ENCODE peak calls at places on chromosomes 13 and 19, in nine cellular contexts. One of them, this sample, is unnamed. For H3K9me3, the result is how much of the 10 kb centered on the place peaks cover.

GRCh38 chr13:50979187-50979586 is 69.6 kb downstream of the RNASEH2B start:
- DNase-seq in heart right ventricle: no peak
- DNase-seq in body of pancreas: no peak
- DNase-seq in OCI-LY7: no peak
- DNase-seq in esophagus squamous epithelium: no peak
- DNase-seq in pancreas: no peak
- DNase-seq in CD8-positive, alpha-beta memory T cell: no peak
- DNase-seq in AG04450: no peak
- DNase-seq in naive thymus-derived CD4-positive, alpha-beta T cell: no peak
- DNase-seq in this sample: no peak

GRCh38 chr19:23318143-23318542 is 67.9 kb upstream of the ZNF724 start:
- DNase-seq in OCI-LY7: no peak
- DNase-seq in naive thymus-derived CD4-positive, alpha-beta T cell: no peak
- DNase-seq in AG04450: no peak
- DNase-seq in esophagus squamous epithelium: no peak
- DNase-seq in heart right ventricle: no peak
- DNase-seq in CD8-positive, alpha-beta memory T cell: no peak
- DNase-seq in pancreas: no peak
- DNase-seq in body of pancreas: no peak
- DNase-seq in this sample: no peak

GRCh38 chr13:21060063-21060826 is 1.1 kb downstream of the LATS2 start:
- DNase-seq in OCI-LY7: no peak
- DNase-seq in AG04450: no peak
- DNase-seq in body of pancreas: peak
- DNase-seq in CD8-positive, alpha-beta memory T cell: no peak
- DNase-seq in esophagus squamous epithelium: no peak
- DNase-seq in naive thymus-derived CD4-positive, alpha-beta T cell: peak
- DNase-seq in heart right ventricle: peak
- DNase-seq in pancreas: peak
- DNase-seq in this sample: peak

GRCh38 chr19:1014161-1015060 is 6.5 kb downstream of the TMEM259 start:
- DNase-seq in naive thymus-derived CD4-positive, alpha-beta T cell: no peak
- DNase-seq in OCI-LY7: no peak
- DNase-seq in CD8-positive, alpha-beta memory T cell: no peak
- DNase-seq in AG04450: no peak
- DNase-seq in body of pancreas: no peak
- DNase-seq in heart right ventricle: no peak
- DNase-seq in esophagus squamous epithelium: no peak
- DNase-seq in pancreas: no peak
- DNase-seq in this sample: peak

GRCh38 chr13:100484708-100485107 is 103.9 kb downstream of the GGACT start:
- DNase-seq in body of pancreas: no peak
- DNase-seq in esophagus squamous epithelium: no peak
- DNase-seq in AG04450: no peak
- DNase-seq in naive thymus-derived CD4-positive, alpha-beta T cell: no peak
- DNase-seq in OCI-LY7: no peak
- DNase-seq in heart right ventricle: no peak
- DNase-seq in CD8-positive, alpha-beta memory T cell: no peak
- DNase-seq in pancreas: no peak
- DNase-seq in this sample: no peak

GRCh38 chr13:43805681-43806128 is 18.9 kb upstream of the ENOX1 start:
- DNase-seq in body of pancreas: no peak
- DNase-seq in esophagus squamous epithelium: no peak
- DNase-seq in pancreas: no peak
- DNase-seq in naive thymus-derived CD4-positive, alpha-beta T cell: no peak
- DNase-seq in OCI-LY7: no peak
- DNase-seq in AG04450: no peak
- DNase-seq in heart right ventricle: no peak
- DNase-seq in CD8-positive, alpha-beta memory T cell: no peak
- DNase-seq in this sample: no peak

GRCh38 chr19:2680808-2681207 is 21.7 kb downstream of the GNG7 start:
- DNase-seq in OCI-LY7: peak
- DNase-seq in esophagus squamous epithelium: no peak
- DNase-seq in pancreas: no peak
- DNase-seq in heart right ventricle: no peak
- DNase-seq in body of pancreas: no peak
- DNase-seq in AG04450: no peak
- DNase-seq in CD8-positive, alpha-beta memory T cell: no peak
- DNase-seq in naive thymus-derived CD4-positive, alpha-beta T cell: no peak
- DNase-seq in this sample: no peak

GRCh38 chr13:110168999-110169933 is 137.7 kb downstream of the COL4A1 start:
- DNase-seq in AG04450: no peak
- DNase-seq in body of pancreas: no peak
- DNase-seq in naive thymus-derived CD4-positive, alpha-beta T cell: no peak
- DNase-seq in esophagus squamous epithelium: no peak
- DNase-seq in CD8-positive, alpha-beta memory T cell: no peak
- DNase-seq in heart right ventricle: no peak
- DNase-seq in OCI-LY7: no peak
- DNase-seq in pancreas: no peak
- DNase-seq in this sample: no peak

GRCh38 chr13:87324558-87324957 is 346.6 kb upstream of the SLITRK5 start:
- DNase-seq in naive thymus-derived CD4-positive, alpha-beta T cell: no peak
- DNase-seq in OCI-LY7: no peak
- DNase-seq in heart right ventricle: no peak
- DNase-seq in AG04450: no peak
- DNase-seq in pancreas: no peak
- DNase-seq in body of pancreas: no peak
- DNase-seq in CD8-positive, alpha-beta memory T cell: no peak
- DNase-seq in esophagus squamous epithelium: no peak
- DNase-seq in this sample: no peak

GRCh38 chr13:98749501-98749900 is 3.0 kb downstream of the SLC15A1 start:
- DNase-seq in OCI-LY7: no peak
- DNase-seq in AG04450: no peak
- DNase-seq in pancreas: no peak
- DNase-seq in esophagus squamous epithelium: no peak
- DNase-seq in CD8-positive, alpha-beta memory T cell: no peak
- DNase-seq in body of pancreas: no peak
- DNase-seq in naive thymus-derived CD4-positive, alpha-beta T cell: no peak
- DNase-seq in heart right ventricle: no peak
- DNase-seq in this sample: no peak

GRCh38 chr13:104641309-104641708 is 1575.1 kb upstream of the SLC10A2 start:
- DNase-seq in AG04450: no peak
- DNase-seq in OCI-LY7: no peak
- DNase-seq in CD8-positive, alpha-beta memory T cell: no peak
- DNase-seq in body of pancreas: no peak
- DNase-seq in heart right ventricle: no peak
- DNase-seq in esophagus squamous epithelium: no peak
- DNase-seq in pancreas: no peak
- DNase-seq in naive thymus-derived CD4-positive, alpha-beta T cell: no peak
- DNase-seq in this sample: no peak

GRCh38 chr19:46825731-46826055 is 25.0 kb downstream of the AP2S1 start:
- DNase-seq in CD8-positive, alpha-beta memory T cell: no peak
- DNase-seq in AG04450: no peak
- DNase-seq in pancreas: no peak
- DNase-seq in naive thymus-derived CD4-positive, alpha-beta T cell: no peak
- DNase-seq in body of pancreas: no peak
- DNase-seq in heart right ventricle: no peak
- DNase-seq in OCI-LY7: no peak
- DNase-seq in esophagus squamous epithelium: no peak
- DNase-seq in this sample: no peak

GRCh38 chr19:13018037-13018914 is 23.0 kb downstream of the NFIX start:
- DNase-seq in pancreas: no peak
- DNase-seq in AG04450: no peak
- DNase-seq in naive thymus-derived CD4-positive, alpha-beta T cell: no peak
- DNase-seq in CD8-positive, alpha-beta memory T cell: no peak
- DNase-seq in esophagus squamous epithelium: no peak
- DNase-seq in OCI-LY7: no peak
- DNase-seq in body of pancreas: peak
- DNase-seq in heart right ventricle: peak
- DNase-seq in this sample: peak

GRCh38 chr13:91809161-91809560 is 410.7 kb downstream of the GPC5 start:
- DNase-seq in body of pancreas: no peak
- DNase-seq in AG04450: no peak
- DNase-seq in heart right ventricle: no peak
- DNase-seq in CD8-positive, alpha-beta memory T cell: no peak
- DNase-seq in esophagus squamous epithelium: no peak
- DNase-seq in OCI-LY7: no peak
- DNase-seq in naive thymus-derived CD4-positive, alpha-beta T cell: no peak
- DNase-seq in pancreas: no peak
- DNase-seq in this sample: no peak

GRCh38 chr13:102978168-102978567 is 88.0 kb downstream of the SLC10A2 start:
- DNase-seq in esophagus squamous epithelium: no peak
- DNase-seq in CD8-positive, alpha-beta memory T cell: no peak
- DNase-seq in naive thymus-derived CD4-positive, alpha-beta T cell: no peak
- DNase-seq in AG04450: no peak
- DNase-seq in body of pancreas: no peak
- DNase-seq in heart right ventricle: no peak
- DNase-seq in pancreas: no peak
- DNase-seq in OCI-LY7: no peak
- DNase-seq in this sample: no peak

DNA sequence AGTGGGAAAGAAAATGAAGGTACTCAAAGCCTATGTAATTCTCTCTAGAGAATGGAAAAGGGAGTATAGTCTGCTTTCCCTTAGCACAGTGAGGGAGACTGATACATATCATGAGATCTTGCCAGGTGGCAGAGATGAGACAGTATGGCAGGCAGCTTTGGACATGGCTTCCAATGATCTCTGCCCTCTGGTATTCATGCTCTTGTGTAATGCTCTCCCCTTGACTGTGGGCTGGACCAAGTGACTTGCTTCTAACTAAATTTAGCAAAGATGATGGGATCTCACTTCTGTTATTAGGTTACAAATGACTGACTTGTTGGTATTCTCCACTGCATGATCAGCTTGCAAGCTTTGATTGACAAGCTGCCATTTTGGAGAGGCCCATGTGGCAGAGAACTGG is 10.2 kb downstream of the ZNF132 start:
- DNase-seq in AG04450: no peak
- DNase-seq in pancreas: no peak
- DNase-seq in CD8-positive, alpha-beta memory T cell: no peak
- DNase-seq in heart right ventricle: no peak
- DNase-seq in body of pancreas: no peak
- DNase-seq in OCI-LY7: no peak
- DNase-seq in naive thymus-derived CD4-positive, alpha-beta T cell: no peak
- DNase-seq in esophagus squamous epithelium: no peak
- DNase-seq in this sample: no peak
- H3K9me3 ChIP-seq in AG04450: half or more
- H3K9me3 ChIP-seq in pancreas: under half
- H3K9me3 ChIP-seq in CD8-positive, alpha-beta memory T cell: half or more
- H3K9me3 ChIP-seq in heart right ventricle: half or more
- H3K9me3 ChIP-seq in body of pancreas: under half
- H3K9me3 ChIP-seq in OCI-LY7: under half
- H3K9me3 ChIP-seq in naive thymus-derived CD4-positive, alpha-beta T cell: under half
- H3K9me3 ChIP-seq in esophagus squamous epithelium: half or more
- H3K9me3 ChIP-seq in this sample: half or more

DNA sequence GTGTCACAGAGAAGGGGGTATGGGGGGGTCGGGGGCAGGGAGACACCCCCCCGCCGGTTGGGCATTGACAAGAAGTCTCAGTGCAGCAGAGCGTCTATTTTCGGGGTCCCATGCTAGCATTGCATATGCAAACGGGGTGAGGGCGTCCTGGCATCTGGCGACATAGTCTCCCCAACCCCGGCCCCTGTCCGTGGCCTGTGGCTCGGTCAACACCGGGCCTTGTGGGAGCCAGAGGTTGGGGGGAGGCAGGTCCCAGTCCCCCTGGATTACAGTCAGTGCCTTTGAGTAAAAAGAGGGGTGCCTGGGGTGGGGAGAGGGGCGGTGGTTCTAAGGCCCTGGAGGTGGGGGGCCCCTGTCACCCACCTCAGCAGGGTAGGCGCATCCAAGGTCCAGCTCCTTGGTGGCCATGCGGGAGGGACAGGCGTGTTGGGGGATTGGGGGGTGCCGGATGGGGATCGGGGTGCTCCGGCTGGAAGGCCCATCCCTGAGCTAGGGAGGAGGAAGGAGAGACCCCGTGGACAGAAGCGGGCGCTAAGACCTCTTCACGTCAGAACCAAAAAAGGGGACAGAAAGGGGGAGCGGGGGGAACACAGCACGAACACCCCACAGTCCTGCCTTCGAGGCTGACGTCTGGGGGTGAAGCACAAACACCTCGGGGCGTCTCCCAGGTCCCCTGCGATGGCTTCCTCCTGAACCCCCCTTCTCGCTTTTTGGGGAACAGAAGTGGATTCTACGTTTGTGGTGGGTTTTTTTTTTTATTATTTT is 20.9 kb downstream of the ZBTB7A start:
- DNase-seq in heart right ventricle: no peak
- DNase-seq in esophagus squamous epithelium: no peak
- DNase-seq in OCI-LY7: no peak
- DNase-seq in body of pancreas: no peak
- DNase-seq in naive thymus-derived CD4-positive, alpha-beta T cell: no peak
- DNase-seq in AG04450: no peak
- DNase-seq in CD8-positive, alpha-beta memory T cell: no peak
- DNase-seq in pancreas: no peak
- DNase-seq in this sample: no peak
- H3K27ac ChIP-seq in heart right ventricle: no peak
- H3K27ac ChIP-seq in esophagus squamous epithelium: no peak
- H3K27ac ChIP-seq in OCI-LY7: no peak
- H3K27ac ChIP-seq in body of pancreas: no peak
- H3K27ac ChIP-seq in naive thymus-derived CD4-positive, alpha-beta T cell: peak
- H3K27ac ChIP-seq in AG04450: no peak
- H3K27ac ChIP-seq in CD8-positive, alpha-beta memory T cell: no peak
- H3K27ac ChIP-seq in pancreas: no peak
- H3K27ac ChIP-seq in this sample: no peak

GRCh38 chr19:56403261-56403660 is 871 bp upstream of the ZNF583 start:
- DNase-seq in CD8-positive, alpha-beta memory T cell: no peak
- DNase-seq in naive thymus-derived CD4-positive, alpha-beta T cell: no peak
- DNase-seq in heart right ventricle: no peak
- DNase-seq in OCI-LY7: no peak
- DNase-seq in AG04450: peak
- DNase-seq in esophagus squamous epithelium: no peak
- DNase-seq in pancreas: no peak
- DNase-seq in body of pancreas: no peak
- DNase-seq in this sample: no peak
- H3K9me3 ChIP-seq in CD8-positive, alpha-beta memory T cell: under half
- H3K9me3 ChIP-seq in naive thymus-derived CD4-positive, alpha-beta T cell: under half
- H3K9me3 ChIP-seq in heart right ventricle: half or more
- H3K9me3 ChIP-seq in OCI-LY7: under half
- H3K9me3 ChIP-seq in AG04450: under half
- H3K9me3 ChIP-seq in esophagus squamous epithelium: under half
- H3K9me3 ChIP-seq in pancreas: under half
- H3K9me3 ChIP-seq in body of pancreas: under half
- H3K9me3 ChIP-seq in this sample: half or more

GRCh38 chr19:15196683-15197005 is 4.2 kb downstream of the NOTCH3 start:
- DNase-seq in esophagus squamous epithelium: no peak
- DNase-seq in CD8-positive, alpha-beta memory T cell: no peak
- DNase-seq in OCI-LY7: no peak
- DNase-seq in heart right ventricle: no peak
- DNase-seq in naive thymus-derived CD4-positive, alpha-beta T cell: no peak
- DNase-seq in AG04450: no peak
- DNase-seq in body of pancreas: no peak
- DNase-seq in pancreas: no peak
- DNase-seq in this sample: no peak
- H3K27ac ChIP-seq in esophagus squamous epithelium: peak
- H3K27ac ChIP-seq in CD8-positive, alpha-beta memory T cell: no peak
- H3K27ac ChIP-seq in OCI-LY7: no peak
- H3K27ac ChIP-seq in heart right ventricle: no peak
- H3K27ac ChIP-seq in naive thymus-derived CD4-positive, alpha-beta T cell: no peak
- H3K27ac ChIP-seq in AG04450: no peak
- H3K27ac ChIP-seq in body of pancreas: peak
- H3K27ac ChIP-seq in pancreas: peak
- H3K27ac ChIP-seq in this sample: peak

GRCh38 chr19:50050406-50051223 is 24.8 kb downstream of the ZNF473 start:
- DNase-seq in CD8-positive, alpha-beta memory T cell: peak
- DNase-seq in esophagus squamous epithelium: peak
- DNase-seq in AG04450: peak
- DNase-seq in heart right ventricle: peak
- DNase-seq in naive thymus-derived CD4-positive, alpha-beta T cell: peak
- DNase-seq in body of pancreas: peak
- DNase-seq in OCI-LY7: peak
- DNase-seq in pancreas: peak
- DNase-seq in this sample: peak
- H3K9me3 ChIP-seq in CD8-positive, alpha-beta memory T cell: under half
- H3K9me3 ChIP-seq in esophagus squamous epithelium: under half
- H3K9me3 ChIP-seq in AG04450: half or more
- H3K9me3 ChIP-seq in heart right ventricle: under half
- H3K9me3 ChIP-seq in naive thymus-derived CD4-positive, alpha-beta T cell: under half
- H3K9me3 ChIP-seq in body of pancreas: under half
- H3K9me3 ChIP-seq in OCI-LY7: under half
- H3K9me3 ChIP-seq in pancreas: under half
- H3K9me3 ChIP-seq in this sample: under half